ENCODE peak calls at places on chromosomes 12 and 14, in five cellular contexts. One of them, this sample, is unnamed.

GRCh38 chr12:48157889-48158370 is 615 bp upstream of the ASB8 start:
- DNase-seq in brain microvascular endothelial cell: no peak
- DNase-seq in HFF-Myc: no peak
- DNase-seq in cardiac muscle cell: no peak
- DNase-seq in PC-3: no peak
- DNase-seq in this sample: no peak

GRCh38 chr12:33734871-33735270 is 287.4 kb upstream of the ALG10 start:
- DNase-seq in brain microvascular endothelial cell: no peak
- DNase-seq in HFF-Myc: no peak
- DNase-seq in cardiac muscle cell: no peak
- DNase-seq in PC-3: peak
- DNase-seq in this sample: no peak

GRCh38 chr12:79707830-79708229 is 17.1 kb upstream of the PAWR start:
- DNase-seq in brain microvascular endothelial cell: no peak
- DNase-seq in HFF-Myc: no peak
- DNase-seq in cardiac muscle cell: no peak
- DNase-seq in PC-3: no peak
- DNase-seq in this sample: no peak

GRCh38 chr12:31122481-31122880 is 48.8 kb downstream of the DDX11 start:
- DNase-seq in brain microvascular endothelial cell: no peak
- DNase-seq in HFF-Myc: no peak
- DNase-seq in cardiac muscle cell: no peak
- DNase-seq in PC-3: no peak
- DNase-seq in this sample: no peak

GRCh38 chr12:630656-631632 is 32.3 kb downstream of the NINJ2 start:
- DNase-seq in brain microvascular endothelial cell: no peak
- DNase-seq in HFF-Myc: no peak
- DNase-seq in cardiac muscle cell: no peak
- DNase-seq in PC-3: no peak
- DNase-seq in this sample: peak

GRCh38 chr12:120677765-120678473 is 9.0 kb upstream of the MLEC start:
- DNase-seq in brain microvascular endothelial cell: peak
- DNase-seq in HFF-Myc: no peak
- DNase-seq in cardiac muscle cell: no peak
- DNase-seq in PC-3: peak
- DNase-seq in this sample: no peak

GRCh38 chr12:57887631-57888406 is 41.3 kb upstream of the CTDSP2 start:
- DNase-seq in brain microvascular endothelial cell: peak
- DNase-seq in HFF-Myc: no peak
- DNase-seq in cardiac muscle cell: peak
- DNase-seq in PC-3: peak
- DNase-seq in this sample: peak

GRCh38 chr14:96098309-96098998 is 59.3 kb downstream of the C14orf132 start:
- DNase-seq in brain microvascular endothelial cell: no peak
- DNase-seq in HFF-Myc: peak
- DNase-seq in cardiac muscle cell: peak
- DNase-seq in PC-3: peak
- DNase-seq in this sample: no peak

DNA sequence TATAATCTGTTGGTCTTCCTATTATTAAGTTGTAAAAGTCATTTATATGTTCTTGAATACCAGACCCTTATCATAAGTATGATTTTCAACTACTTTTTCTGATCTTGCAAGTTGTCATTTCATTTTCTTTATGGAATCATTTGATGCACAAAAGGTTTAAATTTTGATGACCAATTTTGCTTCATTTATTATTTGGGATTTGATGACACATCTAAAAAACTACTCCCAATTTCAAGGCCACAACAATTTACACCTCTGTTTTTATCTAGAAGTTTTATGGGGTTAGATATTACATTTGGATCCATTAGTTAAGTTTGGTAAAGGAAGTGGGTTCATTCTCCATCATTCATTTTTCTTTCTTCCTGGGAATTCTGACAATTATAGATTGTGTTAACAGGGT is 259.2 kb downstream of the LRFN5 start:
- DNase-seq in brain microvascular endothelial cell: no peak
- DNase-seq in HFF-Myc: no peak
- DNase-seq in cardiac muscle cell: no peak
- DNase-seq in PC-3: no peak
- DNase-seq in this sample: no peak
- TF ChIP-seq CTCF in brain microvascular endothelial cell: no peak
- TF ChIP-seq CTCF in HFF-Myc: no peak
- TF ChIP-seq CTCF in cardiac muscle cell: no peak
- TF ChIP-seq CTCF in PC-3: no peak
- TF ChIP-seq CTCF in this sample: no peak

DNA sequence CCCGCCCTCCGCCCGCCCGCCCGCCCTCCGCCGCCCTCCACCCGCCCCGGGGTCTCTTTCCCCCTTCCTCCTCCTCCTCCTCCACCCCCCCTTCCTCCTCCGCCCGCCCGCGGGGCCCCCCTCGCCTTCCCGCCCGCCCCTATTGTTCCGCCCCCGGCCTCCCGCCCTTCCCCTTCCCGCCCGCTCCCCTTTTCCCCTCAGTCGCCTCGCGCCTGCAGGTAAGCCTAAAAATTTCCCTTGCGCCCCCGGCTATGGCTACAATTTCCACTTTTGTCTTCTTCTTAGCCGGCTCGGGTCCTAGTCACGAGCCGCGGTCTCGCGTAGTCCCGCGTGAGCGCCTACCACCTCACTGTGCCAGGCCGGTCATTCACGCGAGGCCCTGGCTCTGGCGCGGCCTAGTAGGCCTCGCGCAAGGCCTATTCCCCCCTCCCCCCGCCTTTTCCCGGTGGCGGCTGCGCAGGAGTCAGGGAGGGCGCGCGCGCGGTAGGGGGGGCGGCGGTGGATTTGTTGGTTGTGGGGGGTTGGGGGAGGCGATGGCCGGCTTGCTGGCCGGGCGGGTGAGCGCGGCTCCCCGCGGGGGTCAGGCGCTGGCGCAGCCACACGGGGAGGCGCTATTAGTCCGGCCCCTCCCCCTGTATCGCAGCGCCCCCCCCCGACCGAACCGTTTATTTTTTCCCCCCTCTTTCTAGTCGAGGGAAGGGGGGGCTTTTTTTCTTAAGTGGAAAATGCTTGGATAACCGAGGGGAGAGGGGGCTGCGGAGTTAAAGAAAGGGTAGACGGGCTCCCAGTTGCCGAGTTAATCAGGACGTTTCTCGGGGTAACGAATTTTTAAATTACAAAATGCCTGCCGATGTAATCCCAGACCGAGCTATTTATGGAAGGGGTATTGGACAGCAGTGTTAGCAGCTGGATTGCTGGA is 516 bp downstream of the PCBP2 start:
- DNase-seq in brain microvascular endothelial cell: peak
- DNase-seq in HFF-Myc: no peak
- DNase-seq in cardiac muscle cell: peak
- DNase-seq in PC-3: peak
- DNase-seq in this sample: peak
- TF ChIP-seq CTCF in brain microvascular endothelial cell: peak
- TF ChIP-seq CTCF in HFF-Myc: peak
- TF ChIP-seq CTCF in cardiac muscle cell: peak
- TF ChIP-seq CTCF in PC-3: peak
- TF ChIP-seq CTCF in this sample: peak

DNA sequence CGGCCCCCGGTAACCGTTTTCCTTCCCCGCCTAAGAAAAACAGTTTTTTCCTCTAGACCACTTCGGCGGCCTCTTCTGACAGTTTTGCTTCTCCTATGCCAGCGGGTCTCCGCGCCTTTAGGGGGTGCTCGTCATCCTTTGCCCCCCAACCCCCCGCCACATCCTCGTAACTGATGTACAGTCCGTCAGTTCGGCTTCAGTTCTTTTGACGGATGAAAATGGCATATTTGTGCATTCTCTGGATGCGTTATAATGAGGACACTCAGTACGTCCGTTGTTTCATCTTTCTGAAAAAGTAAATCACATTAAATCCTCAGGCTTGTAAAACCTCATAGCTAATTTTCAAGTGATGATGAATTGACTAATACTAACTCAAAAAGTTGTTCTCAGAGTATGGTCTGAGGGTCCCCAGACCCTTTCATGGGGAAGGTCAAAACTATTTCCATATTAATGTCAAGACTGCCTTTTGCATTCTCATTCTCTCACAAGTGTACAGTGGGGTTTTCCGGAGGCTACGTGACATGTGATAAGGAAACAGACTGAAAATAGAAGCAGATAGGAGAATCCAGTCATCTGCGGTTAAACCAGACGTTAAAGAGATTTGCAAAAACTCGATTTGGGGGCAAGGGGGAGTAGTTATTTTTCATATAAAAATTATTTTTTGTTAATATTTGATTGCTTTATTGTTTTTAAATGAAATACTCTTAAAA is 829 bp upstream of the NAP1L1 start:
- DNase-seq in brain microvascular endothelial cell: peak
- DNase-seq in HFF-Myc: no peak
- DNase-seq in cardiac muscle cell: peak
- DNase-seq in PC-3: no peak
- DNase-seq in this sample: no peak
- TF ChIP-seq CTCF in brain microvascular endothelial cell: peak
- TF ChIP-seq CTCF in HFF-Myc: peak
- TF ChIP-seq CTCF in cardiac muscle cell: peak
- TF ChIP-seq CTCF in PC-3: peak
- TF ChIP-seq CTCF in this sample: no peak

GRCh38 chr14:104137297-104138097 is 890 bp upstream of the KIF26A start:
- DNase-seq in brain microvascular endothelial cell: no peak
- DNase-seq in HFF-Myc: no peak
- DNase-seq in cardiac muscle cell: peak
- DNase-seq in PC-3: peak
- DNase-seq in this sample: no peak
- TF ChIP-seq CTCF in brain microvascular endothelial cell: peak
- TF ChIP-seq CTCF in HFF-Myc: peak
- TF ChIP-seq CTCF in cardiac muscle cell: peak
- TF ChIP-seq CTCF in PC-3: peak
- TF ChIP-seq CTCF in this sample: peak

This sample was measured in ascending aorta.